ENCODE peak calls at places on chromosomes 5 and 9, in nine cellular contexts. U is bronchial epithelial cell; Q is epithelial cell of esophagus; A is GM20000; H is IMR-90; C is endothelial cell; L is lower leg skin; M is CD8-positive, alpha-beta T cell; E is prostate gland. W is an unnamed sample.

GRCh38 chr9:116589392-116590354 is 97.4 kb upstream of the TRIM32 start:
- DNase-seq in U (peak; percentile 55), Q (peak; percentile 67), A (peak; percentile 12), H (peak; percentile 69), C (peak; percentile 41), L (no peak), M (no peak), E (no peak), W (no peak)

GRCh38 chr9:33676746-33677505 is 118.4 kb upstream of the PRSS3 start:
- DNase-seq in U (no peak), Q (peak; percentile 10), A (peak; percentile 44), H (peak; percentile 13), C (peak; percentile 35), L (no peak), M (peak; percentile 1), E (peak; percentile 20), W (peak; percentile 63)

GRCh38 chr9:99445920-99446319 is 223.8 kb downstream of the SEC61B start:
- DNase-seq in U (peak; percentile 61), Q (peak; percentile 65), A (no peak), H (no peak), C (no peak), L (no peak), M (no peak), E (no peak), W (no peak)

GRCh38 chr5:52786937-52787599 is 648 bp upstream of the ITGA1 start:
- DNase-seq in U (peak; percentile 56), Q (peak; percentile 68), A (peak; percentile 40), H (peak; percentile 31), C (no peak), L (no peak), M (peak; percentile 26), E (peak; percentile 48), W (no peak)

GRCh38 chr5:169029661-169030274 is 271.2 kb downstream of the SLIT3 start:
- DNase-seq in U (no peak), Q (no peak), A (no peak), H (no peak), C (no peak), L (no peak), M (no peak), E (no peak), W (no peak)

GRCh38 chr5:172906436-172906835 is 52.8 kb upstream of the RPL26L1 start:
- DNase-seq in U (no peak), Q (no peak), A (peak; percentile 70), H (peak; percentile 80), C (no peak), L (no peak), M (no peak), E (no peak), W (no peak)

GRCh38 chr5:164065266-164065665 is 559.8 kb downstream of the MAT2B start:
- DNase-seq in U (no peak), Q (no peak), A (no peak), H (no peak), C (no peak), L (no peak), M (no peak), E (no peak), W (no peak)

GRCh38 chr9:33868430-33869000 is 51.6 kb downstream of the UBE2R2 start:
- DNase-seq in U (no peak), Q (no peak), A (no peak), H (peak; percentile 66), C (no peak), L (no peak), M (no peak), E (no peak), W (no peak)

GRCh38 chr9:37859043-37859442 is 44.9 kb downstream of the SLC25A51 start:
- DNase-seq in U (peak; percentile 17), Q (peak; percentile 27), A (no peak), H (peak; percentile 33), C (no peak), L (no peak), M (no peak), E (no peak), W (no peak)

GRCh38 chr9:76835571-76836283 is 70.2 kb downstream of the PRUNE2 start:
- DNase-seq in U (peak; percentile 55), Q (peak; percentile 39), A (no peak), H (peak; percentile 87), C (no peak), L (no peak), M (no peak), E (no peak), W (no peak)

GRCh38 chr5:73901455-73901854 is 275.5 kb downstream of the ARHGEF28 start:
- DNase-seq in U (no peak), Q (peak; percentile 14), A (no peak), H (no peak), C (no peak), L (no peak), M (no peak), E (no peak), W (no peak)

GRCh38 chr5:175826980-175827379 is 44.4 kb upstream of the CPLX2 start:
- DNase-seq in U (no peak), Q (no peak), A (no peak), H (no peak), C (no peak), L (no peak), M (no peak), E (no peak), W (no peak)

GRCh38 chr5:39253211-39253610 is 33.8 kb upstream of the FYB1 start:
- DNase-seq in U (peak; percentile 75), Q (peak; percentile 51), A (no peak), H (peak; percentile 43), C (no peak), L (no peak), M (no peak), E (no peak), W (no peak)

GRCh38 chr9:91033802-91034201 is 232.2 kb downstream of the SYK start:
- DNase-seq in U (no peak), Q (no peak), A (peak; percentile 27), H (no peak), C (peak; percentile 54), L (no peak), M (peak; percentile 26), E (no peak), W (no peak)
- TF ChIP-seq CTCF in U (peak; percentile 35), Q (no peak), A (peak; percentile 68), H (peak; percentile 38), C (peak; percentile 82), L (no peak), M (peak; percentile 49), E (no peak), W (peak; percentile 45)

DNA sequence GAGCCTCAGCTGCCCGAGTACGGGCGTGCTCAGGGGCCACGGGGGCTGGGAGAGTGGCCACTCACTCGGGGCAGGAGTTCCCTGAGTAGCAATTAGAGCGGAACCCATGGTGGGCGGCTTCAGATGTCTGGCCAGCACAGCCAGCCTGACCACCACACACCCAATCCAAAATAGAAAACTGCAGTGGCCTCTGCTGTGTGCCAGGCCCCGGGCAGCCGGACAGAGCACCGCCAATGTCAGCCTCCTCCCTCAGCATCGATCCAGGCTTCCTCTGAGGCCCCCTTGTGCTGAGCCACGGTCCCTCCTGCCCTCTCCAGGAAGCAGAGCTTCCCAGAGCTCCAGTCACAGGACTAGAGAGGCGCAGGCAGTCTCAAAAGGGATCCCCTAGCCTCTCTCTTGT is 2.7 kb downstream of the ADAMTS2 start:
- DNase-seq in U (no peak), Q (no peak), A (no peak), H (peak; percentile 59), C (peak; percentile 47), L (no peak), M (no peak), E (no peak), W (peak; percentile 25)
- TF ChIP-seq CTCF in U (no peak), Q (no peak), A (no peak), H (peak; percentile 59), C (no peak), L (no peak), M (no peak), E (no peak), W (peak; percentile 16)

GRCh38 chr5:126499742-126500396 is 76.7 kb downstream of the GRAMD2B start:
- DNase-seq in U (no peak), Q (peak; percentile 40), A (peak; percentile 36), H (no peak), C (peak; percentile 31), L (no peak), M (no peak), E (no peak), W (no peak)
- TF ChIP-seq CTCF in U (peak; percentile 57), Q (peak; percentile 53), A (peak; percentile 60), H (peak; percentile 45), C (peak; percentile 61), L (no peak), M (peak; percentile 60), E (no peak), W (peak; percentile 61)

DNA sequence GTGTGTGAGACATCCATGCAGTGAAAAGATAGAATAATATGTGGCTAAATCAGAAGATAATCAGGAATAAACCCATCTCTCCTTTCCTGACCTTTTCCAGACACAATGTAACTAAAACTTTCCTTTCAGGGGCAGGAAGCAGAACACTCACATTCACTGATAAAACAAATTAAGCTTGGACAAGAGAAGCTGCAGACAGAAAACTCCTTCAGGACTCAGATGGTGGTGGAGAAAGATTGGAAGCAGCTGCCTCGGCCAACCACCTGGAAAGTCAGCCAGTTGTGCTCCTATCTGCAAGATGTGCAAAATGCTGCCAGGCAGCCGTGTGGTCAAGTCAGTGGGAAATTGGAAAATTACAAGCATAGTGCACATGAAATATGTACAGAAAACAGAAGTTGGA is 26.9 kb downstream of the RASEF start:
- DNase-seq in U (no peak), Q (no peak), A (no peak), H (no peak), C (no peak), L (no peak), M (no peak), E (no peak), W (no peak)
- TF ChIP-seq CTCF in U (no peak), Q (no peak), A (no peak), H (no peak), C (no peak), L (no peak), M (no peak), E (no peak), W (no peak)

DNA sequence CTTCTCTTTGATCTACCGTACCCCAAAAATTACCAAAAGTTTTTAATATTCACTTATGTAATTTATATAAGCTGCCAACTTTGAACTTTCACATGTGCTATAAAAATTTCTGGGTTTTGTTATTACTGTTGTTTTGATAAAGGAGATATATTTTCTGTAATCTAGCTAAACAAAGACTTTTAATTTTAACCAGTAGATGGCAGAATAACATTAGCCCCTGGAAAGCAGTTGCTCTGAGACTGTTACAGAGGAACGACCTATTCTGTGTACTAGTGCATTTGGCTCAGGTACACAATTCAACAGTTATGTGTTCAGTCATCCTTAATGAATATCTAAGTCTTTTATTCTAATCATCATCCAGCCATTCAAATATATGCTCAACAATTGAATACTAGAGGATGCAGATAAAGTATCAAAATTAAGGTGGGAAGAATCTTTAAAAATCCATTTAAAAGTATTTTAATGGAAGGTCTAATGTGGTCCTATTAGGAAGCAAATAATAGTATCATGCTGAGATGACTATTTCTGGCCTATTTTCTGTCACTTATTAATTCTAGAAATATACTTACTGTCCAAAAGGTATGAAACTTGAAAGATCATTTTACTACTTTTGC is 8.6 kb downstream of the KLHL9 start:
- DNase-seq in U (peak; percentile 56), Q (peak; percentile 54), A (peak; percentile 55), H (peak; percentile 44), C (no peak), L (no peak), M (no peak), E (no peak), W (no peak)
- TF ChIP-seq CTCF in U (peak; percentile 44), Q (peak; percentile 66), A (peak; percentile 5), H (peak; percentile 72), C (peak; percentile 65), L (no peak), M (peak; percentile 87), E (no peak), W (peak; percentile 84)

GRCh38 chr5:166433679-166434078 is 1857.8 kb upstream of the WWC1 start:
- DNase-seq in U (no peak), Q (no peak), A (no peak), H (no peak), C (no peak), L (no peak), M (no peak), E (no peak), W (no peak)
- TF ChIP-seq CTCF in U (no peak), Q (no peak), A (no peak), H (no peak), C (peak; percentile 33), L (no peak), M (no peak), E (no peak), W (peak; percentile 30)